ENCODE peak calls at places on chromosomes 16 and 17, in four cellular contexts. R is endodermal cell, N is A549, Y is GM12865. P is an unnamed sample.

GRCh38 chr17:7440113-7440822 is 956 bp downstream of the FGF11 start:
- DNase-seq in Y (peak), N (peak), R (peak), P (no peak)

GRCh38 chr17:82665891-82666290 is 17.6 kb upstream of the WDR45B start:
- DNase-seq in R (no peak), N (no peak), Y (no peak), P (no peak)

GRCh38 chr17:60141111-60142018 is 8.4 kb upstream of the CA4 start:
- DNase-seq in Y (no peak), R (peak), N (no peak), P (no peak)

GRCh38 chr16:24969071-24969470 is 46.1 kb downstream of the ARHGAP17 start:
- DNase-seq in R (no peak), N (no peak), Y (no peak), P (no peak)

GRCh38 chr17:79907855-79908254 is 68.6 kb upstream of the CBX4 start:
- DNase-seq in N (no peak), Y (no peak), R (no peak), P (no peak)

GRCh38 chr17:27361695-27362094 is 67.8 kb downstream of the WSB1 start:
- DNase-seq in Y (no peak), N (no peak), R (peak), P (no peak)

GRCh38 chr17:66602659-66603363 is 232.1 kb upstream of the CACNG5 start:
- DNase-seq in Y (no peak), R (peak), N (no peak), P (no peak)

GRCh38 chr17:38620551-38621277 is 15.0 kb upstream of the SRCIN1 start:
- DNase-seq in Y (no peak), N (no peak), R (peak), P (no peak)

GRCh38 chr17:18161226-18162094 is 22.2 kb upstream of the ALKBH5 start:
- DNase-seq in R (no peak), Y (peak), N (no peak), P (no peak)

GRCh38 chr17:16100737-16101400 is 101.2 kb downstream of the TTC19 start:
- DNase-seq in R (no peak), Y (no peak), N (no peak), P (no peak)

GRCh38 chr16:80751167-80751566 is 53.2 kb downstream of the CDYL2 start:
- DNase-seq in R (no peak), Y (no peak), N (no peak), P (no peak)

GRCh38 chr16:85471469-85472431 is 141.4 kb upstream of the GSE1 start:
- DNase-seq in R (no peak), Y (no peak), N (no peak), P (no peak)

GRCh38 chr16:81956213-81956948 is 54.9 kb downstream of the SDR42E1 start:
- DNase-seq in N (no peak), Y (no peak), R (no peak), P (no peak)

GRCh38 chr17:27597188-27597580 is 33.8 kb upstream of the LGALS9 start:
- DNase-seq in R (no peak), Y (no peak), N (no peak), P (no peak)

GRCh38 chr17:44167181-44167861 is 3.2 kb upstream of the ASB16 start:
- DNase-seq in Y (no peak), N (no peak), R (peak), P (no peak)

GRCh38 chr16:66228791-66229190 is 137.7 kb upstream of the CDH5 start:
- DNase-seq in Y (no peak), R (peak), N (no peak), P (no peak)

GRCh38 chr16:88732961-88733294 is 26.6 kb downstream of the CTU2 start:
- DNase-seq in N (no peak), R (no peak), Y (no peak), P (no peak)

GRCh38 chr17:6510321-6511023 is 45.9 kb downstream of the PITPNM3 start:
- DNase-seq in R (peak), N (no peak), Y (no peak), P (no peak)

GRCh38 chr16:59527206-59527997 is 793.3 kb upstream of the GOT2 start:
- DNase-seq in N (peak), Y (no peak), R (no peak), P (peak)

GRCh38 chr17:57286372-57287105 is 30.2 kb downstream of the MSI2 start:
- DNase-seq in Y (no peak), N (no peak), R (no peak), P (no peak)

GRCh38 chr16:85291302-85292148 is 179.3 kb upstream of the CIBAR2 start:
- DNase-seq in N (no peak), Y (no peak), R (no peak), P (no peak)

GRCh38 chr17:29179232-29180036 is 764 bp downstream of the MYO18A start:
- DNase-seq in Y (no peak), R (peak), N (peak), P (no peak)

GRCh38 chr17:29178750-29179231 is 1.4 kb downstream of the MYO18A start:
- DNase-seq in Y (no peak), N (peak), R (peak), P (no peak)

GRCh38 chr17:29181226-29181625 is 1.0 kb upstream of the MYO18A start:
- DNase-seq in Y (no peak), N (no peak), R (no peak), P (no peak)

GRCh38 chr17:29180051-29180787 is at the start of gene MYO18A:
- DNase-seq in Y (peak), N (peak), R (peak), P (no peak)

GRCh38 chr17:29180788-29181160 is 576 bp upstream of the MYO18A start:
- DNase-seq in N (no peak), R (no peak), Y (no peak), P (no peak)
- H3K4me3 ChIP-seq in N (peak), R (no peak), Y (no peak), P (peak)

GRCh38 chr17:74859439-74860228 is at the start of gene GRIN2C:
- DNase-seq in Y (no peak), R (peak), N (no peak), P (no peak)
- TF ChIP-seq CTCF in Y (peak), R (peak), N (peak), P (no peak)

GRCh38 chr17:63437287-63438091 is 8.6 kb downstream of the CYB561 start:
- DNase-seq in N (no peak), Y (no peak), R (no peak), P (no peak)
- H3K4me3 ChIP-seq in N (no peak), Y (no peak), R (no peak), P (no peak)

GRCh38 chr16:48511071-48511540 is 98.9 kb downstream of the N4BP1 start:
- DNase-seq in Y (no peak), N (no peak), R (no peak), P (no peak)
- TF ChIP-seq CTCF in Y (no peak), N (no peak), R (no peak), P (no peak)

GRCh38 chr17:65559802-65560627 is 1.4 kb downstream of the AXIN2 start:
- DNase-seq in R (peak), Y (no peak), N (peak), P (no peak)

GRCh38 chr17:65558311-65558682 is 3.2 kb downstream of the AXIN2 start:
- DNase-seq in R (no peak), N (no peak), Y (no peak), P (no peak)

GRCh38 chr17:65559483-65559801 is 2.0 kb downstream of the AXIN2 start:
- DNase-seq in R (no peak), N (no peak), Y (no peak), P (no peak)

GRCh38 chr17:65557349-65558310 is 3.8 kb downstream of the AXIN2 start:
- DNase-seq in Y (no peak), R (no peak), N (peak), P (peak)

DNA sequence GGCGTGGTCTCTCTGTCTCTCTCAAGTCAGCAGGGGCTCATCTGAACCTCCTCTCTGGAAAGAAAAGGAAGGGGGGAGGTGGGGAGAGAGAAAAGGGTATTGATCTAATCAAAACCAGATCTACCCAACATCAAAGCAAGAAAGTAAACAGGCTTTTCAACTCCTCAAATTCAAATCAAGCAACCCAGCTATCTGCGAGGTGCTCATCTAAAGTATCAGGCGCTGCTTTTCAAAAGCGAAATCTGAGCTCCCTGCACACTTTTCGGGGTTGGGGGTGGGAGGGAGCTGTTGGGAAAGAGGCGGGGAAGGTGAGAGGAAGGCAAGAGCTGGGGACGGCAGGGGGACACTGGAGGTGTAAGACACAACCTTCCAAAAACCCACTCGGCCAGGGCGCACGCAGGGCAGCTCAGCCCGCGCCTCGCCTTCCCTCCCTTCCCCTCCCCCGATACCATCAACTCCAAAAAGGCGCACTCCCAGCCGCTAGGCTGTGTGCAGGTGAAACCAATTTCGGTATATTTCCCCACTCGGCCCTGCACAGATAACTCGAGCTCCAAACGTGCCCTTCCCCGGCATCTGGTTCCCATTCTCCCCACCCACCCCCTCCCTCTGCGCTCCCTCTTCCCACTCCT is 2.7 kb downstream of the AXIN2 start:
- DNase-seq in Y (no peak), N (no peak), R (peak), P (no peak)
- H3K4me3 ChIP-seq in Y (no peak), N (peak), R (no peak), P (peak)